ENCODE peak calls at places on chromosome 15, in six cellular contexts. L, Q, S, O, P and I are unnamed samples. For H3K4me1 and H3K27me3, the result is how much of the 10 kb centered on the place peaks cover.

GRCh38 chr15:59160880-59161593 is 45.6 kb upstream of the LDHAL6B start:
- DNase-seq in L (no peak), Q (no peak), S (no peak), O (no peak), P (no peak), I (no peak)

GRCh38 chr15:83716605-83717004 is 62.7 kb downstream of the ADAMTSL3 start:
- DNase-seq in L (no peak), Q (no peak), S (no peak), O (no peak), P (no peak), I (no peak)

GRCh38 chr15:55649058-55649423 is 60.9 kb upstream of the PYGO1 start:
- DNase-seq in L (no peak), Q (no peak), S (no peak), O (peak), P (no peak), I (no peak)

GRCh38 chr15:45611305-45611704 is 23.5 kb upstream of the SQOR start:
- DNase-seq in L (no peak), Q (no peak), S (no peak), O (no peak), P (no peak), I (no peak)

GRCh38 chr15:90906181-90906849 is 3.2 kb downstream of the MAN2A2 start:
- DNase-seq in L (no peak), Q (no peak), S (no peak), O (no peak), P (peak), I (peak)

GRCh38 chr15:54273928-54274327 is 295.7 kb downstream of the UNC13C start:
- DNase-seq in L (no peak), Q (no peak), S (no peak), O (no peak), P (no peak), I (no peak)

GRCh38 chr15:36415643-36416042 is 163.8 kb upstream of the CDIN1 start:
- DNase-seq in L (no peak), Q (no peak), S (no peak), O (peak), P (no peak), I (no peak)

GRCh38 chr15:73317651-73318462 is 50.9 kb downstream of the HCN4 start:
- DNase-seq in L (no peak), Q (no peak), S (no peak), O (no peak), P (no peak), I (peak)

GRCh38 chr15:25543156-25543555 is 104.3 kb upstream of the UBE3A start:
- DNase-seq in L (no peak), Q (no peak), S (peak), O (peak), P (peak), I (no peak)

GRCh38 chr15:45703670-45704328 is 69.0 kb downstream of the SQOR start:
- DNase-seq in L (no peak), Q (no peak), S (no peak), O (no peak), P (no peak), I (no peak)

GRCh38 chr15:65906396-65906795 is 37.1 kb downstream of the RAB11A start:
- DNase-seq in L (no peak), Q (no peak), S (no peak), O (no peak), P (no peak), I (no peak)

GRCh38 chr15:69114231-69114937 is 46.1 kb upstream of the GLCE start:
- DNase-seq in L (no peak), Q (no peak), S (no peak), O (no peak), P (no peak), I (no peak)

GRCh38 chr15:34883042-34883441 is 86.5 kb downstream of the AQR start:
- DNase-seq in L (no peak), Q (no peak), S (no peak), O (no peak), P (no peak), I (no peak)

GRCh38 chr15:51162865-51163762 is 68.4 kb upstream of the TNFAIP8L3 start:
- DNase-seq in L (no peak), Q (peak), S (peak), O (peak), P (peak), I (peak)

GRCh38 chr15:31270767-31271166 is 55.9 kb upstream of the KLF13 start:
- DNase-seq in L (no peak), Q (no peak), S (peak), O (no peak), P (no peak), I (peak)
- H3K4me1 ChIP-seq in L (half or more), Q (under half), S (under half), O (under half), P (under half), I (under half)

GRCh38 chr15:29333261-29333660 is 63.6 kb upstream of the NSMCE3 start:
- DNase-seq in L (no peak), Q (no peak), S (no peak), O (no peak), P (no peak), I (no peak)
- H3K27me3 ChIP-seq in L (under half), Q (under half), S (under half), O (under half), P (under half), I (under half)

GRCh38 chr15:63073497-63074172 is 31.1 kb downstream of the TPM1 start:
- DNase-seq in L (no peak), Q (no peak), S (no peak), O (peak), P (no peak), I (no peak)

GRCh38 chr15:63076136-63077005 is 33.8 kb downstream of the TPM1 start:
- DNase-seq in L (no peak), Q (no peak), S (no peak), O (peak), P (no peak), I (no peak)

GRCh38 chr15:63077952-63078351 is 35.4 kb downstream of the TPM1 start:
- DNase-seq in L (no peak), Q (no peak), S (no peak), O (no peak), P (no peak), I (no peak)

GRCh38 chr15:63072809-63073277 is 30.3 kb downstream of the TPM1 start:
- DNase-seq in L (no peak), Q (no peak), S (no peak), O (peak), P (no peak), I (no peak)

DNA sequence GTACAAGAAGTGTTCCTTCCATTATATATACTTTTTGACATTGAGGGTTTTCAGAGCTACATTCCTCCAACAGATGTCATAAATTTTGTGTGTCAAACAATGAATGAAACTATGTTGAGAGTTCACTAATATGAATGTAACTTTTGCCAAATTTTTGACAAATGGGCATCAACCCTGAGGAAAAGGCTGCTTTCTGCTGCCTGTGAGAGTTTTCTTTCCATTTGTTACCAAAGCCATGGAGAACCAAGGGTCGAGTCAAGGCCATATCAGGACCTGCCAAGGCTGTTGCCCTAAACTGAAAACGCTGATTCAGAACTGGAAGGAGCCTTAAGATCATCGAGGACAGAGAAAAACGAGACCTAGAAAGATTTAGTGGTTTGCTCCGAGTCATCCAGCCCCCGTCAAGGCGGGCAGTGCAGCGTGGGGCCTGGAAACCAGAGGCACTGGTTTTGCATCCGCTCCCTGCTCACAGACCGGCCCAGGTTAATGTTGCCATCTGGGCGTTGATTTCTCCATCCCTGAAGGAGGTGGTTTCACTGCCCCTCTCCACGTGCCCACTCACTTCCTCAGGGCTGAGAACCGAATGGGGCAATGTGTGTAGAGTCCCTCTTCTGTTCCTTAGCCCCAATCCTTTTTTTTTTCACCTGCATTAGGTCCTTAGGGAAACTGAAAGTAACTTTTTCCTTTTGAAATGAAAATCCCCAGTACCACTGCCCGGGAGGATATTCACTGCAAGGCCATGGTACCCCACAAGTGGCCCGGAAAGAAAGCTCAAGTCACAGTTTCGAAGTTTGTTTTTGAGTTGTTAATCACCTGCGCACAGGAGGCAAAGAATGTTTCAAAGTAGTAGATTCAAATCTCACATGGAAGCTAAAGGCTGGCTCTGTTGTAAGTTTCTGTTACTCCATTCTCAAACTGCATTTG is 32.8 kb downstream of the TPM1 start:
- DNase-seq in L (no peak), Q (no peak), S (peak), O (peak), P (no peak), I (no peak)
- H3K4me1 ChIP-seq in L (under half), Q (under half), S (under half), O (under half), P (under half), I (under half)

DNA sequence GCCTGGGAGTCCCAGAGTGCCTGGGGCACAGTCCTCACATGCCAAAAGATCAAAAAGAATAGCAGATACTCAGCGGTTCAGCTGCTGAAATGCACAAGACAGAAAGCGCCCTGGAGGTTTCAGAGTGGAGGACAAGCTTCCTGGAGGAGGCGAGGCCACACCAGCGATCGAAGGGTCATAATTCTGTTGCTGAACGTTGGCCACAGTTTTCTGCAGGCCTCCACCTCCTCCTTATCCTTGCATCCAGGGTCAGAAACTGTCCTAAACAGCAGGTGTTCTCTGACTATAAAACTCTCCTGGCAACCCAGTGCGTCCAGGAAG is 220.3 kb upstream of the LINGO1 start:
- DNase-seq in L (no peak), Q (no peak), S (peak), O (no peak), P (no peak), I (no peak)
- H3K27me3 ChIP-seq in L (under half), Q (under half), S (under half), O (under half), P (under half), I (under half)

GRCh38 chr15:67563961-67564570 is 21.6 kb downstream of the MAP2K5 start:
- DNase-seq in L (no peak), Q (no peak), S (no peak), O (no peak), P (no peak), I (no peak)
- H3K4me1 ChIP-seq in L (under half), Q (under half), S (under half), O (under half), P (under half), I (under half)

GRCh38 chr15:29563112-29563511 is 259.2 kb downstream of the TJP1 start:
- DNase-seq in L (no peak), Q (no peak), S (no peak), O (no peak), P (no peak), I (no peak)
- H3K27me3 ChIP-seq in L (under half), Q (under half), S (under half), O (under half), P (under half), I (under half)

GRCh38 chr15:80925597-80926059 is 64.0 kb downstream of the MESD start:
- DNase-seq in L (no peak), Q (peak), S (no peak), O (peak), P (no peak), I (no peak)

GRCh38 chr15:80926126-80926525 is 63.5 kb downstream of the MESD start:
- DNase-seq in L (no peak), Q (no peak), S (no peak), O (no peak), P (no peak), I (no peak)

GRCh38 chr15:80923668-80924067 is 66.0 kb downstream of the MESD start:
- DNase-seq in L (no peak), Q (no peak), S (no peak), O (peak), P (no peak), I (no peak)

GRCh38 chr15:80921736-80922135 is 67.9 kb downstream of the MESD start:
- DNase-seq in L (no peak), Q (no peak), S (no peak), O (no peak), P (no peak), I (peak)

GRCh38 chr15:80924278-80924677 is 65.3 kb downstream of the MESD start:
- DNase-seq in L (no peak), Q (no peak), S (no peak), O (no peak), P (no peak), I (peak)
- H3K4me1 ChIP-seq in L (under half), Q (under half), S (under half), O (under half), P (under half), I (under half)

DNA sequence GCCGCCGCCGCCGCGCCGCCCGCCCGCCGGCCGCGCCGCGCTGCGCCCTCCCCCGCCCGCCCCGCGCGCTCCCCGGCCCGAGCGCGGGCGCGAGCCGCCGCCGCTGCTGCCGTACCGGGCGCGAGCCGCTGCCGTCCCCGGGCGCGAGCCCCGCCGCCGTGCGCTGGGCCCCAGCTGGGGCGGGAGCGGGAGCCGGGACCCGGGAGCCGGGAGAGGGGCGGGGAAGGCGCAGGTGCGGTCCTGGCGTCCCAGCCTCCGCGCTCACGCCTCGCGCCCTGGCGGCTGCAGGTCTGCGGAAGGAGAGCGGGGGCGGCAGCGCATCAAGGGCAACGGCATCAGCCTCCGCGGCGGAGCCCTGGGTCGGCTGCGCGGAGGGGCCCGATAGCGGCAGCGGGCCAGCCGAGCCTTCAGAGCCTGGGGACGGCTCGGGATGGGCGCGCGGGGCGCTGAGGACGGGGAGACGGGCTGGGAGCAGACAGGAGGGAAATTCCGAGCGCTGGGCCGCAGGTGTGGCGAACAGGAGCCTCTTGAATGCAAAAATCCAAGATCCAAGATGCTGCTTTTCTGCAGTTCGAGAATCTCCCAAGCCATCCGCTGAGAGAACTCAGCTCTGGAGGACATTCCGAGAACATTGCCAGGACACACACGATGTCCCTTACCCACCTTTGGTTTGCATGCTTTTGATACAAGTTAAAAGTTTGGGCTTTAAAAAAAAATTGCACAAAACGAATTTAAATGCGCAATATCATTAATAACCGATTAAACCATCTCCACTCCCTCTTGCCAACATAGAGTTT is 251.1 kb downstream of the TJP1 start:
- DNase-seq in L (peak), Q (peak), S (no peak), O (peak), P (peak), I (no peak)
- H3K27me3 ChIP-seq in L (half or more), Q (under half), S (half or more), O (under half), P (under half), I (under half)

GRCh38 chr15:42060477-42060763 is 33.9 kb downstream of the PLA2G4D start:
- DNase-seq in L (no peak), Q (no peak), S (no peak), O (no peak), P (no peak), I (no peak)
- H3K4me1 ChIP-seq in L (under half), Q (under half), S (under half), O (under half), P (under half), I (under half)

DNA sequence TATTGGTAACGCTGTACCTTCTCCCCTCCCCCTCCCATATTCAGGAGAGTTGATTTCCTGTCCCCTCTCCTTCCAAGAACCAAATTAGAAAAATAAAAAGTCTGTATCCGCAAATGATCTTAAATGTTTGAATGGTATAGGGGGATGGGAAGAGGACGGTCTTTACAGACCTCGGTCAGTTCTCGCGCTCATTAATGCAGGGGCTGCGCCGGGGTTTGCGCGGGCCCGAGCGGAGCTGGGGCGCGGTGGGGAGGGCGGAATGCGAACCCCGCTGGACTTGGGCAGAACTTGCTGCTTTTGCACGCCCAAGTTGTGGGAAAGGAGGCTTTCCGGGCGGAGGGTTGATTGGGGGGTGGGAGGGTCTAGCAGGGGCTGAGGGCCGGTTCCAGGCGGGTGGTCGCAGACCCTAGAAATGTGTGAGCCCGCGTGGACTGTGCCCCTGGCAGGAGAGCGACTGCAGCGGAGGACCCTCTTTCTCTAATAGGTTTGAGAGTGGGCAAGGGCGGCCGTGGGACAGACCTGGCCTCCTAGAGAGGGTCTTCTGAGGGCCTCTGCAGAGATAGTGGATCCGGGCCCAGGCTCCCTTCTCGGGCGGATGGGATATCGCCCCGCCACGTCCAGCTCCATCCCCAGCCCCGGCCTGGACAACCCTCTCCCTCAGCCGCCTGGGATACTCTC is 11.1 kb downstream of the NR2F2 start:
- DNase-seq in L (no peak), Q (peak), S (peak), O (peak), P (no peak), I (no peak)
- H3K27me3 ChIP-seq in L (half or more), Q (under half), S (under half), O (under half), P (under half), I (under half)